ENCODE peak calls at places on chromosomes 6 and 20, in eight cellular contexts. One of them, this sample, is unnamed.
A peak's percentile ranks its signal among the peaks of the same experiment; 100 is the strongest.

GRCh38 chr6:165616116-165616515 is 46.9 kb downstream of the PDE10A start:
- ATAC-seq in T-cell: no peak
- ATAC-seq in pancreas: no peak
- ATAC-seq in activated T-cell treated with anti-CD3 and anti-CD28 coated beads, Interleukin-2, amount 50 U/mL, for 72 hours: no peak
- ATAC-seq in naive thymus-derived CD8-positive, alpha-beta T cell: no peak
- ATAC-seq in Panc1: peak; percentile 32
- ATAC-seq in psoas muscle: peak; percentile 42
- ATAC-seq in WTC11: peak; percentile 89
- ATAC-seq in this sample: no peak

GRCh38 chr6:129236110-129236509 is 353.2 kb downstream of the LAMA2 start:
- ATAC-seq in T-cell: no peak
- ATAC-seq in pancreas: no peak
- ATAC-seq in activated T-cell treated with anti-CD3 and anti-CD28 coated beads, Interleukin-2, amount 50 U/mL, for 72 hours: no peak
- ATAC-seq in naive thymus-derived CD8-positive, alpha-beta T cell: no peak
- ATAC-seq in Panc1: no peak
- ATAC-seq in psoas muscle: no peak
- ATAC-seq in WTC11: no peak
- ATAC-seq in this sample: no peak

GRCh38 chr6:5138995-5139827 is 54.1 kb downstream of the PPP1R3G start:
- ATAC-seq in T-cell: no peak
- ATAC-seq in pancreas: no peak
- ATAC-seq in activated T-cell treated with anti-CD3 and anti-CD28 coated beads, Interleukin-2, amount 50 U/mL, for 72 hours: no peak
- ATAC-seq in naive thymus-derived CD8-positive, alpha-beta T cell: no peak
- ATAC-seq in Panc1: no peak
- ATAC-seq in psoas muscle: no peak
- ATAC-seq in WTC11: peak; percentile 85
- ATAC-seq in this sample: no peak

GRCh38 chr6:81295310-81295709 is 457.2 kb downstream of the TENT5A start:
- ATAC-seq in T-cell: no peak
- ATAC-seq in pancreas: no peak
- ATAC-seq in activated T-cell treated with anti-CD3 and anti-CD28 coated beads, Interleukin-2, amount 50 U/mL, for 72 hours: no peak
- ATAC-seq in naive thymus-derived CD8-positive, alpha-beta T cell: no peak
- ATAC-seq in Panc1: no peak
- ATAC-seq in psoas muscle: no peak
- ATAC-seq in WTC11: no peak
- ATAC-seq in this sample: no peak

GRCh38 chr6:122416825-122417224 is 17.4 kb downstream of the HSF2 start:
- ATAC-seq in T-cell: no peak
- ATAC-seq in pancreas: no peak
- ATAC-seq in activated T-cell treated with anti-CD3 and anti-CD28 coated beads, Interleukin-2, amount 50 U/mL, for 72 hours: no peak
- ATAC-seq in naive thymus-derived CD8-positive, alpha-beta T cell: no peak
- ATAC-seq in Panc1: no peak
- ATAC-seq in psoas muscle: peak; percentile 98
- ATAC-seq in WTC11: no peak
- ATAC-seq in this sample: no peak

GRCh38 chr6:143598466-143599080 is 79.2 kb upstream of the PHACTR2 start:
- ATAC-seq in T-cell: peak; percentile 74
- ATAC-seq in pancreas: no peak
- ATAC-seq in activated T-cell treated with anti-CD3 and anti-CD28 coated beads, Interleukin-2, amount 50 U/mL, for 72 hours: no peak
- ATAC-seq in naive thymus-derived CD8-positive, alpha-beta T cell: no peak
- ATAC-seq in Panc1: no peak
- ATAC-seq in psoas muscle: no peak
- ATAC-seq in WTC11: no peak
- ATAC-seq in this sample: peak; percentile 44

GRCh38 chr6:108588586-108588985 is 27.9 kb downstream of the FOXO3 start:
- ATAC-seq in T-cell: peak; percentile 40
- ATAC-seq in pancreas: peak; percentile 50
- ATAC-seq in activated T-cell treated with anti-CD3 and anti-CD28 coated beads, Interleukin-2, amount 50 U/mL, for 72 hours: peak; percentile 37
- ATAC-seq in naive thymus-derived CD8-positive, alpha-beta T cell: no peak
- ATAC-seq in Panc1: peak; percentile 51
- ATAC-seq in psoas muscle: no peak
- ATAC-seq in WTC11: no peak
- ATAC-seq in this sample: peak; percentile 51

GRCh38 chr6:45614488-45615285 is 237.0 kb upstream of the SUPT3H start:
- ATAC-seq in T-cell: no peak
- ATAC-seq in pancreas: no peak
- ATAC-seq in activated T-cell treated with anti-CD3 and anti-CD28 coated beads, Interleukin-2, amount 50 U/mL, for 72 hours: peak; percentile 67
- ATAC-seq in naive thymus-derived CD8-positive, alpha-beta T cell: no peak
- ATAC-seq in Panc1: no peak
- ATAC-seq in psoas muscle: no peak
- ATAC-seq in WTC11: no peak
- ATAC-seq in this sample: peak; percentile 53

GRCh38 chr6:153787341-153787606 is 251.8 kb upstream of the OPRM1 start:
- ATAC-seq in T-cell: no peak
- ATAC-seq in pancreas: no peak
- ATAC-seq in activated T-cell treated with anti-CD3 and anti-CD28 coated beads, Interleukin-2, amount 50 U/mL, for 72 hours: no peak
- ATAC-seq in naive thymus-derived CD8-positive, alpha-beta T cell: no peak
- ATAC-seq in Panc1: no peak
- ATAC-seq in psoas muscle: no peak
- ATAC-seq in WTC11: peak; percentile 43
- ATAC-seq in this sample: no peak

GRCh38 chr20:61292821-61293612 is 41.0 kb downstream of the CDH4 start:
- ATAC-seq in T-cell: no peak
- ATAC-seq in pancreas: no peak
- ATAC-seq in activated T-cell treated with anti-CD3 and anti-CD28 coated beads, Interleukin-2, amount 50 U/mL, for 72 hours: no peak
- ATAC-seq in naive thymus-derived CD8-positive, alpha-beta T cell: no peak
- ATAC-seq in Panc1: peak; percentile 42
- ATAC-seq in psoas muscle: no peak
- ATAC-seq in WTC11: no peak
- ATAC-seq in this sample: no peak

This sample was measured in activated T-helper 17 cell treated with anti-CD3 and anti-CD28 coated beads, Interleukin-2, amount 50 U/mL, for 72 hours.